ENCODE peak calls at places on chromosomes 12 and 14, in six cellular contexts. C, Q, S, T, X and B are unnamed samples.

GRCh38 chr12:65891987-65892481 is 67.8 kb downstream of the HMGA2 start:
- DNase-seq in T (no peak), Q (peak), S (no peak), X (no peak), C (peak), B (no peak)

GRCh38 chr14:67952786-67953185 is 133.2 kb downstream of the RAD51B start:
- DNase-seq in C (no peak), Q (no peak), X (no peak), T (no peak), S (no peak), B (no peak)

GRCh38 chr12:207804-208203 is 6.2 kb downstream of the SLC6A12 start:
- DNase-seq in S (no peak), C (no peak), X (no peak), Q (no peak), T (no peak), B (no peak)

GRCh38 chr12:83197483-83197914 is 510.8 kb downstream of the TMTC2 start:
- DNase-seq in Q (no peak), S (no peak), X (no peak), T (no peak), C (no peak), B (no peak)

GRCh38 chr12:69987453-69988102 is 162.6 kb downstream of the MYRFL start:
- DNase-seq in Q (peak), S (no peak), C (peak), X (no peak), T (peak), B (no peak)

GRCh38 chr12:30268036-30268435 is 427.6 kb downstream of the IPO8 start:
- DNase-seq in X (no peak), T (no peak), Q (no peak), S (no peak), C (no peak), B (no peak)

GRCh38 chr12:75939016-75939642 is 92.4 kb downstream of the PHLDA1 start:
- DNase-seq in X (no peak), C (peak), T (no peak), S (no peak), Q (no peak), B (no peak)

GRCh38 chr14:26286066-26286791 is 311.6 kb downstream of the NOVA1 start:
- DNase-seq in S (no peak), Q (no peak), T (no peak), C (peak), X (no peak), B (no peak)

GRCh38 chr12:49598527-49598926 is 6.9 kb downstream of the FAM186B start:
- DNase-seq in Q (no peak), T (no peak), C (no peak), X (no peak), S (peak), B (no peak)

GRCh38 chr12:75979181-75979580 is 52.4 kb downstream of the PHLDA1 start:
- DNase-seq in S (no peak), Q (peak), C (peak), T (no peak), X (no peak), B (peak)

GRCh38 chr12:42481368-42481767 is 108.2 kb downstream of the PRICKLE1 start:
- DNase-seq in S (no peak), T (no peak), C (peak), Q (no peak), X (no peak), B (no peak)

GRCh38 chr12:42482086-42482819 is 107.3 kb downstream of the PRICKLE1 start:
- DNase-seq in T (peak), C (peak), X (no peak), S (no peak), Q (peak), B (no peak)

GRCh38 chr12:42483534-42483857 is 106.0 kb downstream of the PRICKLE1 start:
- DNase-seq in C (peak), T (no peak), X (no peak), Q (no peak), S (peak), B (peak)

GRCh38 chr12:42484996-42485395 is 104.5 kb downstream of the PRICKLE1 start:
- DNase-seq in T (no peak), C (peak), S (no peak), X (no peak), Q (no peak), B (no peak)

GRCh38 chr12:42482820-42483533 is 106.6 kb downstream of the PRICKLE1 start:
- DNase-seq in C (peak), X (no peak), S (peak), T (peak), Q (peak), B (peak)
- TF ChIP-seq MYC in C (no peak), X (no peak), S (no peak), T (no peak), Q (no peak), B (peak)

DNA sequence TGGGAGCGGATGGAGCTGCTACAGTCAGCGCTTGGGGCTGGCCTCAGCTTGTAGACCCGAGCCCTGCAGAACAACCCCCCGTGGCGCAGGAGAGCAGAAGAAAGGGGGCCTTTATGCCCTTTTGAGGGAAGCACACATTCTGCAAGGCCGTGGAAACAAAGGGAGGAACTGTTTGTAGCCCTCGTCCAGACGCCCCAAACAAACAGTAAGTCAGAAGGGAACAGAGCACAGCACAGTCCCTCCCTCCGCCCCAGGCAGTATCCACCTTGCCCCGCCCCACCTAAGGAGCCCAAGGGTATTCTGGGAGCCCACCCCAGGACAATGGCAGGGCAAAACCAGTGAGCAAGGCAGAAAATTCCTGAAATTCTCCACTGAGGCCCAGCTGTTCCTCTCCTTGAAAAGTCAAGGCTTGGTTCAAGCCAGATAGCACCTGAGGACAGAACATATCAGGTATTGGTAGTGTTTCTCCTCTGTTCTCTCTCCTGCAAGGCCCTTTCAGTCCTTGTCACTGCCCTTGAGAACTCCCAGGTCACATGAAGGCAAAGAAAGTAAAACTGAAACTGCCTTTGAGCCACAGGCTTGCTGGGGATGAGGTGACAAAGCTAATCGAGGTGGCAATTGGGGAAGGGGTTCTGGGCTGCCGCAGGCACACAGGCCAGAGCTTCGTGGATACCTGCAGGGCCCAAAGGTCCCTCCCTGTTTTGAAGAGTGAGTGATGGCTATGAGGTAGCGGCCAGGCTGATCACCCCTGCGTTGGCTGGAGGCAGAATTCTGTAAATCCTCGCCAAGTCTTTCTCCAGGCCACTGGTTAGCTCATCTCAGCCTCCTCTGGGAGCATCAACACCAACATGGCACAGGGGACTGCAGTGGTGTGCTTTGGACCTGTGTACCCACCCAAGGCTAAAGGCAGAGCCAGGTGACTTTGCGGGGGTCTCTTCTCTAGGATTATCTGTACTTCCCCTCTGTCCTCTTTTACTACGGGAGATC is 499 bp downstream of the DGLUCY start:
- DNase-seq in C (peak), S (peak), T (peak), X (peak), Q (no peak), B (peak)
- TF ChIP-seq POLR2A in C (peak), S (peak), T (peak), X (peak), Q (peak), B (peak)

GRCh38 chr14:99430491-99430890 is 50.2 kb downstream of the SETD3 start:
- DNase-seq in C (peak), S (peak), Q (peak), X (no peak), T (no peak), B (peak)
- TF ChIP-seq MYC in C (no peak), S (no peak), Q (no peak), X (no peak), T (no peak), B (no peak)

DNA sequence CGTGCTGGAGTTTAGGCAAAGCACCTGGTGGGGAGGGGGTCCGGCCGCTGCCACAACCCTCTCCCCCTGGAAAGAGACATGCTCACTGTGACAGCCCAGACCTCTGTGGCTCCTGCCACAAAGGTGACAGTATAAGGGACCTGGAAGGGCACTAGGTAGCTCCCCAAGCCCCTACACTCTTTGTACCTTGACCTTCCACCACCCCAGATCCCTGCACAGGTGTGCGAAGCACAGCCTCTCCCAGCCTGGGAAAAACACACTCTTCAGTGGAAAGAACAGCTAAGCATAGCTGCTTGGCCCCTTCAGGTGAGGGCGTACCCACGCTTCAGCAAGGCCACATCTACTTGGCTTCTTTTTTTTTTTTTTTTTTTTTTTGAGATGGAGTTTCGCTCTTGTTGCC is 4.9 kb upstream of the PLA2G1B start:
- DNase-seq in S (no peak), C (no peak), T (no peak), Q (no peak), X (no peak), B (no peak)
- TF ChIP-seq POLR2A in S (no peak), C (no peak), T (no peak), Q (no peak), X (no peak), B (no peak)

GRCh38 chr12:122096591-122097149 is 18.1 kb downstream of the MLXIP start:
- DNase-seq in T (no peak), C (peak), S (no peak), Q (no peak), X (no peak), B (no peak)
- TF ChIP-seq MYC in T (no peak), C (no peak), S (no peak), Q (no peak), X (no peak), B (no peak)

DNA sequence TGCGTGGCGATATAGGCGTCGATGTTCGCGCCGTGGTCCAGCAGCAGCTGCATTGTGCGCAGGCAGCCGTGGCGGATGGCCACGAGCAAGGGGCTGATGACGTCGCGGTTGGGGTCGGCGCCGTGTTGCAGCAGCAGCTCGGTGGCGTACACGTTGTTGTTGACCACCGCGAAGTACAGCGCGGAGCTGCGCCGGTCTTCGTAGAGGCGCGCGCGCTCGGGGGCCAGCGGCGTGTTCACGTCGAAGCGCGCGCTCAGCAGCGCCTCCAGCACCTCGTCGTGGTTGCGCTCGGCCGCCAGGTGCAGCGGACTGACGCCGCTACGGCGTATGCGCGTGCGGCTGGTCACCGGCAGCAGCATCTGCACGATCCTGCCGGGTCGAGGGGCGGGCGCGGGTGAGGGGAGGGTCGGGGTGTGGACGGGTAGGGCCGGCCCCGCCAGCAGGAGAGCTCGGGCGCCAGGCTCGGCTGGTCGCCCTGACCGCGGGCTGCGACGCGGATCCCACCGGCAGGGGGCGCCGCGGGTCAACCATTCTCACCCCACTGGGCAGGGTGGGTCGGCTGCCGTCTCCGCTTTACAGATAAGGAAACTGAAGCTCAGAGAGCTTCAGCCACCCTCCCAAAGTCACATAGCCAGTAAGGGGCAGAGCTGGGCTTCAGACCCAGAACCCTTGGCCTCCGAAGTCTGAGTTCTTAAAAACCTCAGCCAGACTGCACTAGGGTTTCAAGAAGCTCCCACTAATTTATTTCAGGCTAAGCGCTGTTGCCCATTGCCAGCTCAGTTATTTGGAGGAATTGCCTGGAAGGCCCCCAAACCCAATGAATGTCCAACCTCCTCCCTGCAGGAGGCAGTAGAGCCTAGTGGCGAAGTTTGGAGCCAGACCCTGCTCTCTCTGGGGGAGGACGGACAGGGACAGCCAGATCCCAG is 12.4 kb downstream of the FAM181A start:
- DNase-seq in T (no peak), X (peak), S (peak), Q (peak), C (peak), B (peak)
- TF ChIP-seq POLR2A in T (no peak), X (no peak), S (no peak), Q (no peak), C (no peak), B (no peak)

GRCh38 chr14:38122241-38122640 is 85.5 kb upstream of the SSTR1 start:
- DNase-seq in S (no peak), X (no peak), Q (no peak), C (no peak), T (no peak), B (no peak)
- TF ChIP-seq MYC in S (no peak), X (no peak), Q (no peak), C (no peak), T (no peak), B (no peak)